ENCODE peak calls at places on chromosomes 5 and 9, in eight cellular contexts. X is RPMI7951; U is choroid plexus epithelial cell; D is pancreas; R is CD8-positive, alpha-beta T cell; Y is H7; G is uterus; B is NCI-H748 treated with DMSO at 0.1 percent for 48 hours. W is an unnamed sample.
A peak's percentile ranks its signal among the peaks of the same experiment; 100 is the strongest.

GRCh38 chr9:105316703-105317102 is 72.3 kb downstream of the SLC44A1 start:
- DNase-seq in X (no peak), U (no peak), D (no peak), R (no peak), Y (no peak), G (no peak), B (no peak), W (no peak)

GRCh38 chr5:145975001-145975360 is 38.6 kb downstream of the SH3RF2 start:
- DNase-seq in X (no peak), U (no peak), D (peak; percentile 43), R (no peak), Y (no peak), G (no peak), B (no peak), W (no peak)

GRCh38 chr5:152844713-152845112 is 439.6 kb upstream of the NMUR2 start:
- DNase-seq in X (no peak), U (no peak), D (no peak), R (no peak), Y (no peak), G (no peak), B (no peak), W (no peak)

GRCh38 chr5:39014544-39014943 is 59.7 kb downstream of the RICTOR start:
- DNase-seq in X (peak; percentile 59), U (peak; percentile 94), D (no peak), R (no peak), Y (no peak), G (peak; percentile 54), B (no peak), W (no peak)

GRCh38 chr9:36746415-36746814 is 173.7 kb downstream of the MELK start:
- DNase-seq in X (no peak), U (no peak), D (no peak), R (no peak), Y (no peak), G (no peak), B (no peak), W (no peak)

GRCh38 chr9:116671605-116672004 is 15.5 kb upstream of the TRIM32 start:
- DNase-seq in X (no peak), U (no peak), D (no peak), R (no peak), Y (no peak), G (no peak), B (no peak), W (no peak)

GRCh38 chr5:114122852-114123251 is 239.0 kb upstream of the KCNN2 start:
- DNase-seq in X (no peak), U (no peak), D (no peak), R (no peak), Y (no peak), G (no peak), B (no peak), W (no peak)

GRCh38 chr9:96203867-96204412 is 98.0 kb downstream of the HSD17B3 start:
- DNase-seq in X (peak; percentile 9), U (no peak), D (no peak), R (no peak), Y (no peak), G (no peak), B (no peak), W (no peak)

GRCh38 chr5:159887050-159887449 is 29.2 kb upstream of the ADRA1B start:
- DNase-seq in X (no peak), U (no peak), D (no peak), R (no peak), Y (no peak), G (no peak), B (peak; percentile 87), W (no peak)

GRCh38 chr9:90783552-90783951 is 18.1 kb upstream of the SYK start:
- DNase-seq in X (no peak), U (no peak), D (no peak), R (no peak), Y (peak; percentile 31), G (no peak), B (no peak), W (no peak)

GRCh38 chr5:94524841-94525697 is 93.3 kb downstream of the KIAA0825 start:
- DNase-seq in X (peak; percentile 32), U (peak; percentile 72), D (no peak), R (no peak), Y (peak; percentile 35), G (no peak), B (peak; percentile 70), W (peak; percentile 10)